ENCODE peak calls at places on chromosomes 13 and 19, in nine cellular contexts. E is stimulated activated CD4-positive, alpha-beta T cell treated with anti-CD3 and anti-CD28 coated beads, Interleukin-2, amount 100 ng/mL, for 4 hours; W is AG08395; X is right cardiac atrium; G is body of pancreas; S is activated CD4-positive, alpha-beta memory T cell treated with anti-CD3 and anti-CD28 coated beads, Interleukin-2, amount 10 ng/mL, durations not matched to agents 7 days and 5 days; L is HCT116; O is HT1080; H is cardiac septum. M is an unnamed sample.

GRCh38 chr13:75511226-75511625 is 26.4 kb downstream of the COMMD6 start:
- DNase-seq in L (no peak), H (no peak), O (no peak), X (no peak), W (no peak), S (no peak), G (no peak), E (no peak), M (no peak)

GRCh38 chr19:15776264-15776663 is 11.2 kb upstream of the OR10H5 start:
- DNase-seq in L (no peak), S (no peak), H (no peak), O (no peak), G (no peak), E (no peak), X (no peak), W (no peak), M (no peak)

GRCh38 chr19:5697022-5697889 is 7.2 kb downstream of the RPL36 start:
- DNase-seq in H (peak), O (no peak), G (no peak), S (no peak), E (no peak), X (no peak), W (no peak), L (no peak), M (no peak)

GRCh38 chr13:22874839-22875238 is 305.9 kb upstream of the SGCG start:
- DNase-seq in E (no peak), X (no peak), L (no peak), H (no peak), G (no peak), O (no peak), W (no peak), S (no peak), M (no peak)

GRCh38 chr13:27601771-27602170 is 18.6 kb downstream of the LNX2 start:
- DNase-seq in S (no peak), G (no peak), H (no peak), O (no peak), W (no peak), E (no peak), L (no peak), X (no peak), M (no peak)

GRCh38 chr19:13634658-13635057 is 128.4 kb upstream of the CACNA1A start:
- DNase-seq in G (no peak), E (no peak), W (no peak), H (no peak), L (no peak), X (no peak), O (no peak), S (no peak), M (no peak)

GRCh38 chr19:10007366-10007765 is 2.9 kb downstream of the COL5A3 start:
- DNase-seq in H (no peak), E (no peak), G (no peak), O (no peak), W (no peak), L (no peak), S (no peak), X (peak), M (peak)

GRCh38 chr13:110421696-110422395 is 114.8 kb downstream of the COL4A2 start:
- DNase-seq in S (no peak), G (no peak), W (no peak), X (no peak), H (no peak), O (peak), E (no peak), L (no peak), M (no peak)

GRCh38 chr13:50320297-50320862 is 305.1 kb downstream of the KCNRG start:
- DNase-seq in H (no peak), X (no peak), S (no peak), L (peak), O (peak), E (no peak), W (peak), G (no peak), M (no peak)

GRCh38 chr19:14686411-14686810 is 3.4 kb upstream of the ZNF333 start:
- DNase-seq in H (no peak), S (peak), G (no peak), W (no peak), X (no peak), L (peak), E (peak), O (peak), M (no peak)

GRCh38 chr13:75364131-75364713 is 117.7 kb downstream of the TBC1D4 start:
- DNase-seq in G (no peak), E (no peak), W (no peak), H (no peak), X (no peak), O (no peak), L (no peak), S (no peak), M (no peak)

GRCh38 chr19:49161987-49162386 is 4.4 kb downstream of the TRPM4 start:
- DNase-seq in H (no peak), E (no peak), W (no peak), X (peak), S (no peak), O (peak), L (no peak), G (no peak), M (no peak)

GRCh38 chr19:7533281-7533819 is 2.2 kb upstream of the PNPLA6 start:
- DNase-seq in H (peak), S (no peak), L (no peak), E (no peak), G (peak), W (peak), X (peak), O (no peak), M (peak)

GRCh38 chr13:34617684-34618083 is 324.4 kb upstream of the NBEA start:
- DNase-seq in L (no peak), S (no peak), W (no peak), G (no peak), H (no peak), E (no peak), O (no peak), X (no peak), M (no peak)

GRCh38 chr19:44476559-44477408 is 23.5 kb downstream of the ZNF180 start:
- DNase-seq in E (no peak), H (no peak), G (no peak), S (no peak), O (peak), L (no peak), X (no peak), W (no peak), M (no peak)

GRCh38 chr13:47672982-47673670 is 327.9 kb downstream of the SUCLA2 start:
- DNase-seq in S (no peak), G (no peak), W (peak), O (peak), E (no peak), L (no peak), H (no peak), X (no peak), M (no peak)

GRCh38 chr19:17076539-17076919 is 952 bp downstream of the MYO9B start:
- DNase-seq in G (peak), S (peak), X (no peak), W (peak), E (no peak), L (no peak), H (no peak), O (no peak), M (no peak)

GRCh38 chr19:19451429-19452240 is 46.2 kb downstream of the GATAD2A start:
- DNase-seq in L (no peak), H (no peak), O (no peak), X (no peak), E (no peak), S (peak), G (no peak), W (no peak), M (no peak)

GRCh38 chr13:49347650-49348385 is 96.0 kb downstream of the CAB39L start:
- DNase-seq in L (no peak), S (no peak), W (no peak), X (no peak), G (no peak), H (no peak), O (no peak), E (no peak), M (no peak)

GRCh38 chr19:1041835-1042685 is 2.2 kb downstream of the ABCA7 start:
- DNase-seq in L (peak), S (no peak), E (no peak), W (no peak), O (no peak), G (peak), H (no peak), X (peak), M (no peak)

GRCh38 chr13:48194392-48194754 is 38.6 kb upstream of the ITM2B start:
- DNase-seq in E (no peak), W (no peak), G (no peak), S (no peak), X (no peak), H (no peak), L (no peak), O (no peak), M (no peak)

GRCh38 chr13:32426191-32426980 is 1.5 kb downstream of the N4BP2L1 start:
- DNase-seq in G (no peak), W (no peak), E (peak), O (no peak), L (no peak), X (no peak), H (no peak), S (peak), M (no peak)

GRCh38 chr13:96898212-96898611 is 96.1 kb downstream of the OXGR1 start:
- DNase-seq in X (no peak), H (no peak), E (no peak), S (no peak), O (no peak), W (no peak), G (no peak), L (no peak), M (no peak)

GRCh38 chr19:44955500-44956439 is 590 bp downstream of the CLPTM1 start:
- DNase-seq in H (no peak), E (no peak), G (no peak), L (no peak), X (no peak), W (no peak), O (no peak), S (no peak), M (no peak)

GRCh38 chr13:48806522-48806921 is 152.8 kb downstream of the CYSLTR2 start:
- DNase-seq in W (no peak), G (no peak), O (no peak), S (no peak), X (no peak), H (no peak), E (no peak), L (no peak), M (no peak)

M was measured in mucosa of gallbladder.